ENCODE peak calls at places on chromosomes 3 and 15, in seven cellular contexts. C, E, R, H, J, M and K are unnamed samples. For H3K36me3 and H3K4me1, the result is how much of the 10 kb centered on the place peaks cover.

GRCh38 chr3:38471260-38471857 is 17.7 kb downstream of the ACVR2B start:
- DNase-seq in C (no peak), E (no peak), R (no peak), H (no peak), J (no peak), M (no peak), K (no peak)

GRCh38 chr3:184977796-184978195 is 165.8 kb downstream of the VPS8 start:
- DNase-seq in C (no peak), E (no peak), R (no peak), H (no peak), J (no peak), M (no peak), K (no peak)

GRCh38 chr3:122947086-122947611 is 80.4 kb downstream of the SEMA5B start:
- DNase-seq in C (no peak), E (no peak), R (no peak), H (peak), J (no peak), M (peak), K (no peak)

GRCh38 chr15:82043726-82044372 is 2.0 kb downstream of the MEX3B start:
- DNase-seq in C (peak), E (peak), R (no peak), H (peak), J (no peak), M (peak), K (no peak)

GRCh38 chr15:63188247-63188936 is 1.0 kb upstream of the RAB8B start:
- DNase-seq in C (no peak), E (no peak), R (no peak), H (peak), J (no peak), M (no peak), K (no peak)

GRCh38 chr3:177448987-177449975 is 252.0 kb upstream of the TBL1XR1 start:
- DNase-seq in C (no peak), E (no peak), R (no peak), H (no peak), J (no peak), M (no peak), K (peak)

GRCh38 chr15:23759964-23760363 is 72.9 kb upstream of the NDN start:
- DNase-seq in C (no peak), E (no peak), R (no peak), H (peak), J (no peak), M (no peak), K (no peak)

GRCh38 chr3:134250717-134251220 is at the start of gene RYK:
- DNase-seq in C (peak), E (peak), R (peak), H (peak), J (peak), M (peak), K (peak)

GRCh38 chr3:139978966-139979365 is 44.0 kb downstream of the CLSTN2 start:
- DNase-seq in C (no peak), E (no peak), R (no peak), H (no peak), J (no peak), M (no peak), K (no peak)

GRCh38 chr3:174329321-174329720 is 529.8 kb upstream of the NAALADL2 start:
- DNase-seq in C (no peak), E (no peak), R (no peak), H (no peak), J (no peak), M (no peak), K (no peak)

GRCh38 chr3:34011171-34012101 is 213.0 kb downstream of the PDCD6IP start:
- DNase-seq in C (no peak), E (no peak), R (no peak), H (peak), J (no peak), M (no peak), K (no peak)

GRCh38 chr3:124786491-124787241 is 56.4 kb downstream of the UMPS start:
- DNase-seq in C (no peak), E (no peak), R (no peak), H (no peak), J (no peak), M (peak), K (no peak)

GRCh38 chr3:42254566-42254965 is 11.4 kb downstream of the CCK start:
- DNase-seq in C (no peak), E (no peak), R (no peak), H (no peak), J (no peak), M (no peak), K (no peak)

GRCh38 chr15:66931768-66932633 is 133.4 kb upstream of the SMAD3 start:
- DNase-seq in C (no peak), E (peak), R (no peak), H (peak), J (no peak), M (peak), K (no peak)

GRCh38 chr15:99250001-99250400 is 620 bp upstream of the TTC23 start:
- DNase-seq in C (no peak), E (no peak), R (no peak), H (no peak), J (no peak), M (no peak), K (no peak)

GRCh38 chr3:71185733-71186455 is 397.6 kb downstream of the FOXP1 start:
- DNase-seq in C (no peak), E (no peak), R (peak), H (no peak), J (no peak), M (peak), K (peak)

GRCh38 chr3:42665050-42665878 is 11.8 kb downstream of the ZBTB47 start:
- DNase-seq in C (no peak), E (peak), R (no peak), H (no peak), J (no peak), M (peak), K (no peak)

GRCh38 chr15:48282186-48282585 is 49.0 kb upstream of the DUT start:
- DNase-seq in C (no peak), E (no peak), R (no peak), H (peak), J (no peak), M (no peak), K (no peak)

GRCh38 chr3:148950806-148951205 is 40.5 kb upstream of the GYG1 start:
- DNase-seq in C (no peak), E (no peak), R (no peak), H (no peak), J (no peak), M (peak), K (no peak)

GRCh38 chr3:44762170-44762677 is 630 bp downstream of the KIF15 start:
- DNase-seq in C (no peak), E (no peak), R (no peak), H (no peak), J (no peak), M (peak), K (no peak)

GRCh38 chr3:60992395-60992794 is 258.9 kb downstream of the FHIT start:
- DNase-seq in C (no peak), E (no peak), R (no peak), H (no peak), J (no peak), M (no peak), K (no peak)

GRCh38 chr3:133488785-133489367 is 84.6 kb upstream of the CDV3 start:
- DNase-seq in C (no peak), E (no peak), R (no peak), H (peak), J (no peak), M (peak), K (no peak)

GRCh38 chr3:78201066-78201465 is 1161.2 kb downstream of the ROBO2 start:
- DNase-seq in C (no peak), E (no peak), R (no peak), H (no peak), J (no peak), M (no peak), K (no peak)

GRCh38 chr3:127073931-127074820 is 91.3 kb downstream of the PLXNA1 start:
- DNase-seq in C (no peak), E (peak), R (no peak), H (no peak), J (no peak), M (peak), K (no peak)

GRCh38 chr15:84668221-84668982 is 10.4 kb upstream of the NMB start:
- DNase-seq in C (no peak), E (no peak), R (no peak), H (no peak), J (no peak), M (no peak), K (no peak)

GRCh38 chr3:55169608-55170010 is 241.8 kb upstream of the LRTM1 start:
- DNase-seq in C (no peak), E (no peak), R (no peak), H (no peak), J (no peak), M (peak), K (no peak)

DNA sequence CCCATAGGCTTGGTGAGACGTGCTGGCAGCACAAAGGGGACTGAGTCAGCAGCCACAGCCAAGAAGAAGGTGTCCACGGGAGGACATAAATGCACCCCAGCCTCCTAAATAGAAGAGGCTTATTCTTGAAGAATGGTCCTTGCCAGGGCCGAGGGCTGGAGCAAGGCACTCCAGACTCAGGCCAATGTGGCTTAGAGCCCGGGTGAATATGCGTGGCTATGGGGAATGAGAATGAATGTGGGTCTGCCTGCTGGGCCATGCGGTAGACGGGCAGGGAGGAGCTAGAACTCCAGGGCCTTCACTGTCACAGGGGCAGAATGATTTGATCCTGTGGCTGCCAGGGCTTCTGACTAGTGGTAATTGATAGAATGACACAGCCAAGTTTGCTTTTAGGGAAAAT is 34.0 kb downstream of the DHX30 start:
- DNase-seq in C (no peak), E (no peak), R (no peak), H (no peak), J (no peak), M (peak), K (no peak)
- H3K36me3 ChIP-seq in C (half or more), E (half or more), R (under half), H (under half), J (under half), M (half or more), K (under half)

GRCh38 chr3:119627461-119627860 is 29.8 kb downstream of the PLA1A start:
- DNase-seq in C (no peak), E (no peak), R (no peak), H (peak), J (no peak), M (peak), K (no peak)

GRCh38 chr3:119628390-119628789 is 30.7 kb downstream of the PLA1A start:
- DNase-seq in C (no peak), E (no peak), R (no peak), H (no peak), J (no peak), M (no peak), K (no peak)

GRCh38 chr3:119630119-119630518 is 30.3 kb downstream of the POPDC2 start:
- DNase-seq in C (no peak), E (no peak), R (no peak), H (no peak), J (no peak), M (no peak), K (no peak)

GRCh38 chr3:119630562-119631329 is 29.6 kb downstream of the POPDC2 start:
- DNase-seq in C (peak), E (no peak), R (no peak), H (no peak), J (no peak), M (peak), K (no peak)

DNA sequence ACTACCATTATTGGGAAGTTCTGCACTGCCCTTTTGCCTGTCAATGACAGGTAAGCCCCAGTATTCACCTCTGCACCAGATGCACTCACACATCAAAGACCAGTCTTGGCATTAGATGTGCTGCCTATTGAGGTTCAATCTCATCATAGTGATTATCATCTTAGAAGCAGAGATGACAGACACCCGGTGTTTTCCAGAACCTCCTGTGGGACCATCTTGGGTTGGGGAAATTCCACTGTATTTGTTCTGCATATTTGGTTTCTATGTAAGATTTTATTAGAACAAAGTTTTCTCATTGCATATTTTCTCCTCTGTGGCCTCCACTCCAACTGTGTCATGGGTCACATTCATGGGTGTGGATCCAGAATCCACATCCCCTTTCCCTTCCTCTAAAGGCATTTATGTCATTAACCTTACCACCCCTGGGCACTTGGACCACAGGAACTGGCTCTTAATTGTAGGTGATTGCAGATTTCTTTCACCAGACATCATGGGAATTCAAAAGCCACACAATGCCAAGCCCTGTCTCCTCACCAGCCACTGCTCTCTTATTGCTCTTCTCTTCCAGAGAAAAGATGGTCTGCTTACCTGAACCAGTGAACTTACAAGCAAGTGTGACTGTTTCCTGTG is 31.2 kb downstream of the PLA1A start:
- DNase-seq in C (no peak), E (no peak), R (no peak), H (no peak), J (no peak), M (peak), K (no peak)
- H3K4me1 ChIP-seq in C (half or more), E (under half), R (under half), H (under half), J (under half), M (under half), K (under half)

GRCh38 chr3:183555541-183556081 is at the start of gene KLHL6:
- DNase-seq in C (peak), E (no peak), R (peak), H (no peak), J (no peak), M (no peak), K (peak)

GRCh38 chr3:183548262-183548769 is 7.2 kb downstream of the KLHL6 start:
- DNase-seq in C (no peak), E (no peak), R (no peak), H (peak), J (no peak), M (peak), K (no peak)

GRCh38 chr3:183554377-183554776 is 1.1 kb downstream of the KLHL6 start:
- DNase-seq in C (no peak), E (no peak), R (no peak), H (no peak), J (no peak), M (no peak), K (no peak)

GRCh38 chr3:183551930-183552329 is 3.6 kb downstream of the KLHL6 start:
- DNase-seq in C (no peak), E (no peak), R (no peak), H (no peak), J (no peak), M (no peak), K (no peak)

DNA sequence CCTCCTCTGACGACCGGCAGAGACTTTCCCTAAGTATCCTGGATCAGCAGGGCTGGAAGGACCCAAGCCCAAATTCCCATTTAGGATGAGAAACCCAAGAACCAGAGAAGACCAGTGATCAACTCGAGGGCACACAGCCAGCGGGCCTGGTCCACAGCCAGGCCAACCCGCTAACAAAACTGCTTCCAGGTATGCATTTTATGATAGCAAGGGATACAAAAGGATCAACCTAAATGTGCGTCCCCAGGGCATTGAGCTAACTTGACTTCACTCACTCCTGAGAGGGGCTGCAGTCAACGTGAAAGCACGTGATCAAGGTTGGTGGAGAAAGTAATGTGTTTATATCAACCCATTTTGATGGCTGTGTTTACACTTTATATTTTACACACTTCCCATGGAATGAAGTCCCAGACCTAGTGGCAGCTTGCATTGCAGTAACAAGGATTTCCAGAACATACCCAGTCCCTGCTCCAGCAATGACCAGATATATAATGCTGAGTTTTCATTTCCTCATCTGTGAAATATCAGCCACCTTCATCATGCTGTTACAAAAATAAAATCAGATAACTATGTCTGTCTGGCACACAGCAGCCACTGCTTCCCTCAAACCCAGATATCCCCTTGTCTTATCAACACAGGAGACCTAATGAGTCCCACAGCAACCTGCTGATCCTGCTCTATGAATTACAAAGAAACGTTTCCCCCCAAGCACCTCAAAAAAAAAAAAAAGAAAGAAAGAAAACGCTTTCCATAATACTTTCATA is 2.1 kb downstream of the KLHL6 start:
- DNase-seq in C (no peak), E (no peak), R (no peak), H (no peak), J (no peak), M (no peak), K (no peak)
- H3K27ac ChIP-seq in C (no peak), E (no peak), R (peak), H (no peak), J (peak), M (no peak), K (no peak)

GRCh38 chr3:126004692-126005091 is 35.7 kb downstream of the ROPN1B start:
- DNase-seq in C (no peak), E (no peak), R (no peak), H (no peak), J (no peak), M (no peak), K (no peak)

GRCh38 chr3:126013742-126014141 is 44.8 kb downstream of the ROPN1B start:
- DNase-seq in C (no peak), E (peak), R (no peak), H (peak), J (no peak), M (no peak), K (no peak)

GRCh38 chr3:126008219-126008618 is 39.2 kb downstream of the ROPN1B start:
- DNase-seq in C (no peak), E (no peak), R (no peak), H (no peak), J (no peak), M (no peak), K (no peak)

GRCh38 chr3:126005951-126006350 is 37.0 kb downstream of the ROPN1B start:
- DNase-seq in C (no peak), E (no peak), R (no peak), H (no peak), J (no peak), M (peak), K (no peak)

DNA sequence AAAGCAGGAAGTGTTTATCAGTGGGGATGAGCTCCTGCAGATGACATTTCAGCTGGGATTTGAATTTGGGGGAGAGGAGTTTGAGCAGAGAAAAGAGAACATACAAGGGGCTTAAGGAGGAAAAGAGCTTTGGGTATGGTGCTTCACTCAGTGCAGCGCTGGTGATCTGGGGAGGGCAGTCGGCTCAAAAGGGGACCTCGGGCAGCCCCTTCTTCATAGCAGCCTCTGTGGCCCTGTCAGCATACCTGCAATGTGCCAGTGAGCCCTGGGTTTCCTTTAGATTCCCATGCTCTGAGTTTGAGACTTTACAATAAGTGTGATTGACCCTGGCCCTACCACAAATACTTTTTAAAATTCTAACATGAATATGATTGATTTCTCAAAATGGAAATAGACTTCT is 40.2 kb downstream of the ROPN1B start:
- DNase-seq in C (no peak), E (no peak), R (no peak), H (no peak), J (no peak), M (no peak), K (no peak)
- H3K36me3 ChIP-seq in C (half or more), E (half or more), R (under half), H (under half), J (under half), M (under half), K (under half)

GRCh38 chr3:53036063-53036619 is 9.7 kb downstream of the SFMBT1 start:
- DNase-seq in C (no peak), E (no peak), R (no peak), H (no peak), J (no peak), M (no peak), K (no peak)

GRCh38 chr3:53042654-53043053 is 3.2 kb downstream of the SFMBT1 start:
- DNase-seq in C (no peak), E (no peak), R (no peak), H (no peak), J (no peak), M (no peak), K (no peak)

GRCh38 chr3:53040361-53040820 is 5.5 kb downstream of the SFMBT1 start:
- DNase-seq in C (no peak), E (no peak), R (no peak), H (no peak), J (no peak), M (no peak), K (no peak)

GRCh38 chr3:53038679-53039375 is 7.0 kb downstream of the SFMBT1 start:
- DNase-seq in C (no peak), E (no peak), R (no peak), H (no peak), J (no peak), M (no peak), K (no peak)

GRCh38 chr3:53039376-53039752 is 6.5 kb downstream of the SFMBT1 start:
- DNase-seq in C (no peak), E (no peak), R (no peak), H (no peak), J (no peak), M (no peak), K (no peak)
- H3K4me1 ChIP-seq in C (under half), E (under half), R (half or more), H (under half), J (under half), M (under half), K (half or more)

DNA sequence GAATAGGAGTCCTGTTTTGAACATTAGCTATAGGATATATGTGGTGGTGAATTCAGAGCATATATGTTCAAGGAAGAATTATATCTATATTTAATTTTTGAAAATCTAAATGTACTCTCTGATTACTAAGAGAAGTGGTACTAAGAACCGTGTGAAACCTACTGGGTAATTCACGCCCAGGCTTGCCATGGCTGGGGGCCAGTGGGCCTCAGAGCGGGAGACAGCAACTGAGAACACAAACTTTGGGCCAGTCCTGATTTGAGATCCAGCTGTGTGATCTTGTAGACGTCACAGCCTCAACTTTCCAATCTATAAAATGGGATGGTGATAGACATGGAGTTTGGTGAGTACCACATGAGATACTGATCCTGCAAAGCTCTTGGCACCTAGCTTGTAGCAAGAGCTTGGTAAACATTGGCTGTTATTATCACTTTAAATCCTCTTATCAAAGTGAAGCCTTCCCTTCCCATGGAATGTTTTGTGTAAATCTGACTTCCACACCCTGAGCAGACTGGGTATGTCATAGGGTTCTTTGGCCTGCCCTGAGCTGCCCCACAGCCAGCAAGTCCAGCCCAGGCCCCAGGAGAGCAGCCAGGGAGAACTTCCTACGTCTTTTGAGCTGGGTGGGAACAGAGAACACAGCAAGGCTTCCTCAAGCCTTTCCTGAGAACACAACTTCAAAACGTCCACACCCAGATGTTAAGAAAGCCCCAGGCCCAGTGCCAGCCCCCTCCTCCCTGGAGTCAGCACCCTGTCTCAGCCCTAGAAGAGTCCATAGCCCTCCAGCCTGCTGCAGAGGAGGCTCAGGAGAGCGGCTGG is 8.2 kb upstream of the PAQR5 start:
- DNase-seq in C (peak), E (no peak), R (no peak), H (no peak), J (peak), M (no peak), K (no peak)
- H3K27ac ChIP-seq in C (no peak), E (no peak), R (no peak), H (no peak), J (no peak), M (no peak), K (no peak)